ENCODE peak calls at places on chromosome 3, in five cellular contexts. K, E, Z, U and Y are unnamed samples.

GRCh38 chr3:159513867-159514380 is 474.7 kb upstream of the IL12A start:
- DNase-seq in K (no peak), E (no peak), Z (no peak), U (no peak), Y (no peak)

GRCh38 chr3:177875786-177876476 is 660.3 kb upstream of the KCNMB2 start:
- DNase-seq in K (no peak), E (no peak), Z (no peak), U (no peak), Y (no peak)

GRCh38 chr3:56976666-56977560 is 83.6 kb upstream of the SPATA12 start:
- DNase-seq in K (no peak), E (no peak), Z (peak; percentile 72), U (peak; percentile 76), Y (no peak)

GRCh38 chr3:172104471-172105072 is 65.2 kb downstream of the FNDC3B start:
- DNase-seq in K (no peak), E (no peak), Z (no peak), U (no peak), Y (no peak)

GRCh38 chr3:87997966-87998365 is 60.8 kb downstream of the CGGBP1 start:
- DNase-seq in K (no peak), E (no peak), Z (no peak), U (no peak), Y (no peak)

GRCh38 chr3:24495334-24495994 is 814 bp upstream of the THRB start:
- DNase-seq in K (peak; percentile 67), E (peak; percentile 70), Z (peak; percentile 76), U (peak; percentile 38), Y (peak; percentile 24)

GRCh38 chr3:178558637-178559036 is 22.4 kb downstream of the KCNMB2 start:
- DNase-seq in K (no peak), E (no peak), Z (no peak), U (no peak), Y (no peak)

GRCh38 chr3:127775398-127776109 is 46.8 kb downstream of the MGLL start:
- DNase-seq in K (no peak), E (no peak), Z (peak; percentile 81), U (peak; percentile 49), Y (peak; percentile 46)

GRCh38 chr3:187870360-187871203 is 125.3 kb upstream of the BCL6 start:
- DNase-seq in K (no peak), E (no peak), Z (no peak), U (no peak), Y (no peak)

GRCh38 chr3:189227249-189227648 is 55.5 kb downstream of the TPRG1 start:
- DNase-seq in K (no peak), E (no peak), Z (no peak), U (no peak), Y (no peak)

GRCh38 chr3:189225431-189225830 is 53.7 kb downstream of the TPRG1 start:
- DNase-seq in K (no peak), E (no peak), Z (no peak), U (no peak), Y (no peak)

GRCh38 chr3:189222927-189223706 is 51.3 kb downstream of the TPRG1 start:
- DNase-seq in K (no peak), E (no peak), Z (no peak), U (no peak), Y (no peak)
- TF ChIP-seq EP300 in K (no peak), E (no peak), Z (no peak), U (no peak), Y (no peak)

GRCh38 chr3:123694377-123695147 is 109.7 kb upstream of the HACD2 start:
- DNase-seq in K (no peak), E (no peak), Z (no peak), U (no peak), Y (no peak)
- H3K4me1 ChIP-seq in K (peaks cover 21% of the 10 kb centered on the region), E (peaks cover 31% of the 10 kb centered on the region), Z (no peaks in the 10 kb centered on the region), U (peaks cover 34% of the 10 kb centered on the region), Y (peaks cover 18% of the 10 kb centered on the region)

GRCh38 chr3:7517979-7518378 is 657.1 kb downstream of the GRM7 start:
- DNase-seq in K (no peak), E (no peak), Z (no peak), U (no peak), Y (no peak)

GRCh38 chr3:7520059-7520458 is 659.1 kb downstream of the GRM7 start:
- DNase-seq in K (no peak), E (no peak), Z (no peak), U (no peak), Y (no peak)

GRCh38 chr3:7518471-7518870 is 657.6 kb downstream of the GRM7 start:
- DNase-seq in K (no peak), E (peak; percentile 46), Z (no peak), U (no peak), Y (no peak)

GRCh38 chr3:7520593-7520992 is 659.7 kb downstream of the GRM7 start:
- DNase-seq in K (no peak), E (no peak), Z (no peak), U (no peak), Y (no peak)
- TF ChIP-seq EP300 in K (no peak), E (no peak), Z (no peak), U (no peak), Y (no peak)

GRCh38 chr3:4985330-4986174 is 6.3 kb downstream of the BHLHE40 start:
- DNase-seq in K (no peak), E (no peak), Z (no peak), U (no peak), Y (peak; percentile 24)
- H3K4me1 ChIP-seq in K (peaks cover 64% of the 10 kb centered on the region), E (peaks cover 55% of the 10 kb centered on the region), Z (no peaks in the 10 kb centered on the region), U (peaks cover 7% of the 10 kb centered on the region), Y (no peaks in the 10 kb centered on the region)

DNA sequence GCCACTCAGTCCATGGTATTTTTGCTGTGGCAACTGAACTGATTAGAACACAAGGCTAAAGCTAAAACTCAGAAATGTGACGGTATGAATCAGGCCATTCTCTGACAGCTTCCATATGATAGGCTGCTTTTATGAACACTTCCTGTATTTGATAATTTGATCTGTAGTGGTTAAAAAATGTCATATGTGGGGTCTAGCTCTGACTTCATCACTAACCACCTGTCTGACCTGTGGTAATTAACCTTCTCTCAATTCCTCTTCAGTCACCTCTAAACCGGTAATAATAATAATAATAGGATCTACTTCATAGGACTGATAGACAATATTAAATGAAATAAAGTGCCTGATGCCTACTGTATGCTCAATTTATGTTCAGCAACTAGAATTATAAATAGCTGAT is 223.2 kb downstream of the MBNL1 start:
- DNase-seq in K (no peak), E (no peak), Z (no peak), U (no peak), Y (no peak)
- TF ChIP-seq EP300 in K (no peak), E (no peak), Z (no peak), U (no peak), Y (no peak)

DNA sequence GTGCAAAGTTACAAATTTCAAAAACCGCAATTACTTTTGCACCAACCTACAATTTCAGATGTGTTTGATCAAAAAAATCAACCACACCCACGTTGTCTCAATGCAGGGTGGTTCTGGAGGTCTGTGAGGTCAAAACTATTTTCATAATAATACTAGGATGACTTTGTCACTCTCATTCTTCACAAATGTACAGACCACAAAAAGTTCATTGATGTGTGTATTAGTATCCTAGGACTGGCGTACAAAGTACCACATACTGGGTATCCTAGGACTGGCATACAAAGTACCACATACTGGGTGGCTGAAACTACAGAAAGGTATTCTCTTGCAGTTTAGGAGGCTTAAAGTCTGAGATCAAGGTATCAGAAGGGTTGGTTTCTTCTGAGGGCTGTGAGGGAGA is 13.0 kb downstream of the SUCLG2 start:
- DNase-seq in K (no peak), E (no peak), Z (no peak), U (no peak), Y (no peak)
- H3K4me1 ChIP-seq in K (peaks cover 20% of the 10 kb centered on the region), E (peaks cover 1% of the 10 kb centered on the region), Z (no peaks in the 10 kb centered on the region), U (no peaks in the 10 kb centered on the region), Y (no peaks in the 10 kb centered on the region)

DNA sequence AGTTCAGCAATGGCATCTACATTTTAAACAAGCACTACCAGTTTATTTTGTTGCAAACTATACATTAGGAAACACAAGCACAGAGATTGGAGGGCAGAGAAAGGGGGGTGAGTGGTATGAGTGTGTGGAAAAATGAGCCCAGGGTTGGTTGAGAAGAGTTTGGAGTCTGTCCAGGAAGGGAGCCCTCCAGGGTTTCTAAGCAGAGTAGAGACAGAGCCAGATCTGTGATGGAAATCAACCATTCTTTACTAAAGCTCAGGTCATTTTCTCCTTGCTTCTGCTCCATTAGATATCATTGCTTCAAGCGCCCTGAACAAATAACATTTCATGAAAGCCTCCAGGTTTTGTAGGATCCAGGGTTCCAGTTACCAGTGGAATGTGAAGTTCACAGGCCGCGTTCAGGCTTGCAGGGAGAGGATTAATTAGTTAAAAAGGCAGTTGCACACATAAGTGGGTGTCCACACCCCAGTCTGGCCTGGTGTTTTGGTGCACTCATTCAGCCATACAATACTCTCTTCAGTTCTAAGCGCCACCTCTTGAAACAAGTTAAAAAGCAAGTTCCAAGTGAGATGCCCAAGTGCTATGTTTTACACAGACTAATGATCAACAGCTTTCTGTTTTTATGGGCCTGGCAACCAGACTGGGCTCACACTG is 16.5 kb upstream of the BOC start:
- DNase-seq in K (no peak), E (no peak), Z (no peak), U (no peak), Y (no peak)
- TF ChIP-seq EP300 in K (no peak), E (no peak), Z (no peak), U (no peak), Y (no peak)

DNA sequence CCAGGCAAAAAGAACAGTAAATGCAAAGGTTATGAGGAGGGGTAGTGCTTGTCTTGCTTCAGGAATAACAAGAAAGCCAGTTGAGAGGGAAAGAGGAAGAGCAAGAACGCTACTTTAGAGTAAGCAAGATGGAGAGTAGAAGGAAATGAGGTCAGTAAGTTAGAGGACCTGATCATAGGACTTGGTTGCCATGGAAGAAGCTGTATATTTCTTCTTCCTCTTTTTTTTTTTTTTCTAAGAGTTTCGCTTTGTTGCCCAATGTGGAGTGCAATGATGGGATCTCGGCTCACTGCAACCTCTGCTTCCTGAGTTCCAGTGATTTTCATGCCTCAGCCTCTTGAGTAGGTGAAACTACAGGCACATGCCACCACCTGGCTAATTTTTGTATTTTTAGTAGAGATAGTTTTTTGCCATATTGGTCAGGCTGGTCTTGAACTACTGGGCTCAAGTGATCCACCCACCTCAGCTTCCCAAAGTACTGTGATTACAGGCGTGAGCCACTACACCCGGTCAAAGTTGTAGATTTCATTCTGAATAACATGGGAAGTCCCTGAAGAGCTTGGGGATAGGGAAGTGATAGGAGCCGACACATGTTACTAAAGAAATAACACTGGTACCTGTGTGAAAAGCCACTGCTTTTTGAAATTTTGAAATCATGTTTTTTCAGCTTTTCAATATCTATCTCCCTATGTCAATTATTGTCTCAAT is 527.9 kb upstream of the NAALADL2 start:
- DNase-seq in K (no peak), E (no peak), Z (no peak), U (no peak), Y (no peak)
- H3K4me1 ChIP-seq in K (no peaks in the 10 kb centered on the region), E (no peaks in the 10 kb centered on the region), Z (no peaks in the 10 kb centered on the region), U (no peaks in the 10 kb centered on the region), Y (no peaks in the 10 kb centered on the region)